ENCODE peak calls at places on chromosomes 4 and X, in nine cellular contexts. C is sigmoid colon, D is HCT116, M is SK-N-SH, O is GM23338, V is suprapubic skin, N is stomach, G is GM12892, Z is HL-60. R is an unnamed sample.

GRCh38 chr4:26762650-26763049 is 98.0 kb upstream of the STIM2 start:
- DNase-seq in C (no peak), D (no peak), M (no peak), O (no peak), V (no peak), N (no peak), G (no peak), Z (no peak), R (peak)

GRCh38 chr4:153640476-153640802 is 43.6 kb upstream of the TLR2 start:
- DNase-seq in C (no peak), D (no peak), M (no peak), O (no peak), V (no peak), N (no peak), G (no peak), Z (no peak), R (no peak)

GRCh38 chr4:77473509-77473908 is 132.1 kb upstream of the CXCL13 start:
- DNase-seq in C (no peak), D (peak), M (peak), O (peak), V (no peak), N (no peak), G (no peak), Z (no peak), R (peak)

GRCh38 chr4:47915378-47915777 is 995 bp upstream of the NFXL1 start:
- DNase-seq in C (no peak), D (no peak), M (no peak), O (no peak), V (no peak), N (no peak), G (no peak), Z (no peak), R (peak)

GRCh38 chr4:185317880-185318279 is 77.8 kb downstream of the LRP2BP start:
- DNase-seq in C (no peak), D (no peak), M (no peak), O (no peak), V (no peak), N (no peak), G (no peak), Z (no peak), R (peak)

GRCh38 chr4:26410385-26411293 is 79.6 kb downstream of the CCKAR start:
- DNase-seq in C (no peak), D (no peak), M (peak), O (peak), V (no peak), N (no peak), G (no peak), Z (peak), R (peak)

GRCh38 chr4:137124278-137124932 is 407.9 kb downstream of the PCDH18 start:
- DNase-seq in C (no peak), D (peak), M (peak), O (peak), V (no peak), N (no peak), G (no peak), Z (no peak), R (peak)

GRCh38 chr4:58749206-58749605 is 1639.0 kb upstream of the IGFBP7 start:
- DNase-seq in C (no peak), D (no peak), M (no peak), O (no peak), V (no peak), N (peak), G (no peak), Z (no peak), R (no peak)

GRCh38 chr4:85952982-85953650 is 406.7 kb downstream of the MAPK10 start:
- DNase-seq in C (no peak), D (no peak), M (no peak), O (peak), V (no peak), N (no peak), G (no peak), Z (no peak), R (no peak)

GRCh38 chr4:1763550-1764080 is 29.5 kb upstream of the FGFR3 start:
- DNase-seq in C (no peak), D (no peak), M (peak), O (no peak), V (no peak), N (peak), G (no peak), Z (no peak), R (peak)

GRCh38 chrX:150508461-150509367 is 59.7 kb upstream of the MTM1 start:
- DNase-seq in C (peak), D (no peak), M (no peak), O (peak), V (no peak), N (peak), G (no peak), Z (no peak), R (peak)

GRCh38 chrX:44978976-44979375 is 106.0 kb downstream of the KDM6A start:
- DNase-seq in C (no peak), D (no peak), M (no peak), O (no peak), V (no peak), N (no peak), G (no peak), Z (no peak), R (no peak)

GRCh38 chr4:46450556-46450955 is 60.6 kb upstream of the GABRA2 start:
- DNase-seq in C (no peak), D (no peak), M (no peak), O (no peak), V (no peak), N (no peak), G (no peak), Z (no peak), R (no peak)

GRCh38 chr4:46442963-46443362 is 53.0 kb upstream of the GABRA2 start:
- DNase-seq in C (no peak), D (no peak), M (no peak), O (no peak), V (no peak), N (no peak), G (no peak), Z (no peak), R (no peak)

GRCh38 chr4:46441116-46441859 is 51.4 kb upstream of the GABRA2 start:
- DNase-seq in C (no peak), D (no peak), M (no peak), O (no peak), V (no peak), N (no peak), G (no peak), Z (no peak), R (no peak)

GRCh38 chr4:46444318-46444717 is 54.4 kb upstream of the GABRA2 start:
- DNase-seq in C (no peak), D (no peak), M (no peak), O (no peak), V (no peak), N (no peak), G (no peak), Z (no peak), R (no peak)

DNA sequence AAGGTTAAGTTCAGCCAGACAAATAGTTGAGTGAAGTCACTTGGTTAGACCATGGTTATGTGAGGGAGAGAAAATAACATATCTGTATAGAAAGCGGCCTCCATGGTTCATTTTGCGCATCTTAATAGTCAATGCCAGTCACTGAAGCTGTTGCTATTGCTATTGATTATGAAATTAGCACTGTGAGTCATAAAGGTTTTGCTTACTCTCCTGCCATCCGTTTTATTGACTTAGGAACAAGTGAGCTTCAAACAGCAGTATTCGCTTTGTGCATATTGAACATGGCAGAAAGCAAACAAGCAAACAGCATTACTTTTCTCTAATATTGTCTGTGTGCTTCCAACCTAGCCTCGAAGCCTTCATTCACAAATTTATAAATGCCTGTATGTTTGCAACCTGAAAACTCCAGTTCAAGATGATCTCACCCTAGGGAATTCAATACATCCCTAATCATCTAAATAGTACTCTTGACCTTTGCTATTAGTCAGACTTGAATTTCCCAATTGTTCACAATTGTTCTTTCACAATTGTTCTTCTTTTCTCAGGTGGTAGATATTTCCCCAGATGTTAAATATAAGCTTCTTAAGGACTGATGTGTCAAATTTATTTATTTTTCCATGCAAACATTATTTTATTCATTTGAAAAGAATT is 55.9 kb upstream of the GABRA2 start:
- DNase-seq in C (no peak), D (no peak), M (no peak), O (no peak), V (no peak), N (no peak), G (no peak), Z (no peak), R (no peak)
- TF ChIP-seq POLR2AphosphoS5 in C (no peak), D (no peak), M (no peak), O (no peak), V (no peak), N (no peak), G (no peak), Z (no peak), R (no peak)

DNA sequence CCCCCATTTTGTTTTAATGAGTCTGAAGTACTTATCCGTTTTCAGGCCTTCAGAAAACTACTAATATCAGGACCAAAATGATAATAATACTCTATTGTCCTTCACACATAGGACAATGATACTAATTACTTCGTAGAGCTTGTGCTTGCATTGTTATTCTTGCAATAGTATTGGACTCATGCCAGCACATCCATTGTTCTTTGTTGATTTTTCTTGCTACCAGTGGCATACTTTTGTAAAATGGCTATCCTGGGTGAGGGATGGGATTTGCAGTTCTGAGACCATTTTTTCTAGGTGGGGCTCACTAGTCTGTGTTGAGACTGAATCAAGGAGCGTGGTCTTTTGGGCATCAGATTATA is 195.3 kb downstream of the MAML3 start:
- DNase-seq in C (no peak), D (no peak), M (no peak), O (no peak), V (no peak), N (no peak), G (no peak), Z (no peak), R (peak)
- TF ChIP-seq POLR2AphosphoS5 in C (no peak), D (no peak), M (no peak), O (no peak), V (no peak), N (no peak), G (no peak), Z (no peak), R (no peak)

DNA sequence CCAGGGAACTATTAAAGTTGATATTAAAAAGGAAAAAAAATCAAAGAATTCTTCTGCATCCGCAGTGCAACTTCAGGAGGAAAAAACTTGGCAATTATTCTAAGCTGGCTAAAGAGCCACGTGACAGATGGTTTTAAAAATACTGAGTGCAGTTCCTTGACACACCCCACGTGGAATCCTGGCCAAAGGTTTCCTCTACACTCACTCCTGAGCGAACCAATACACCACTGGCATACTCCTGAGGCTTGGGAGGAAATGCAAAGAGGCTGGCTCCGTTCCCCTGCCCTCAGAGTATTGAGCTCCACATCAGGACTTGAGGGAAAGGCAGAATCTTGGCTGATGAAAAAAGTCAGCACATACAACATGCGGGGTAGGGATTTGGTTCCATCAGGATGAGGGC is 133.8 kb upstream of the ATP6AP2 start:
- DNase-seq in C (no peak), D (no peak), M (no peak), O (no peak), V (no peak), N (peak), G (no peak), Z (no peak), R (no peak)
- TF ChIP-seq POLR2AphosphoS5 in C (no peak), D (no peak), M (no peak), O (no peak), V (no peak), N (no peak), G (no peak), Z (no peak), R (no peak)

GRCh38 chrX:25105251-25105650 is 89.5 kb upstream of the ARX start:
- DNase-seq in C (no peak), D (no peak), M (no peak), O (peak), V (no peak), N (no peak), G (no peak), Z (no peak), R (no peak)
- TF ChIP-seq POLR2AphosphoS5 in C (no peak), D (no peak), M (no peak), O (no peak), V (no peak), N (no peak), G (no peak), Z (no peak), R (no peak)

GRCh38 chrX:39894626-39895025 is 203.1 kb downstream of the BCOR start:
- DNase-seq in C (no peak), D (no peak), M (no peak), O (no peak), V (no peak), N (peak), G (no peak), Z (no peak), R (no peak)

GRCh38 chrX:39896951-39897740 is 200.6 kb downstream of the BCOR start:
- DNase-seq in C (no peak), D (no peak), M (no peak), O (peak), V (no peak), N (no peak), G (no peak), Z (no peak), R (no peak)

GRCh38 chrX:39893417-39894338 is 204.1 kb downstream of the BCOR start:
- DNase-seq in C (no peak), D (no peak), M (no peak), O (no peak), V (no peak), N (no peak), G (no peak), Z (no peak), R (no peak)

GRCh38 chrX:39897741-39898097 is 200.0 kb downstream of the BCOR start:
- DNase-seq in C (no peak), D (no peak), M (no peak), O (no peak), V (no peak), N (no peak), G (no peak), Z (no peak), R (no peak)

DNA sequence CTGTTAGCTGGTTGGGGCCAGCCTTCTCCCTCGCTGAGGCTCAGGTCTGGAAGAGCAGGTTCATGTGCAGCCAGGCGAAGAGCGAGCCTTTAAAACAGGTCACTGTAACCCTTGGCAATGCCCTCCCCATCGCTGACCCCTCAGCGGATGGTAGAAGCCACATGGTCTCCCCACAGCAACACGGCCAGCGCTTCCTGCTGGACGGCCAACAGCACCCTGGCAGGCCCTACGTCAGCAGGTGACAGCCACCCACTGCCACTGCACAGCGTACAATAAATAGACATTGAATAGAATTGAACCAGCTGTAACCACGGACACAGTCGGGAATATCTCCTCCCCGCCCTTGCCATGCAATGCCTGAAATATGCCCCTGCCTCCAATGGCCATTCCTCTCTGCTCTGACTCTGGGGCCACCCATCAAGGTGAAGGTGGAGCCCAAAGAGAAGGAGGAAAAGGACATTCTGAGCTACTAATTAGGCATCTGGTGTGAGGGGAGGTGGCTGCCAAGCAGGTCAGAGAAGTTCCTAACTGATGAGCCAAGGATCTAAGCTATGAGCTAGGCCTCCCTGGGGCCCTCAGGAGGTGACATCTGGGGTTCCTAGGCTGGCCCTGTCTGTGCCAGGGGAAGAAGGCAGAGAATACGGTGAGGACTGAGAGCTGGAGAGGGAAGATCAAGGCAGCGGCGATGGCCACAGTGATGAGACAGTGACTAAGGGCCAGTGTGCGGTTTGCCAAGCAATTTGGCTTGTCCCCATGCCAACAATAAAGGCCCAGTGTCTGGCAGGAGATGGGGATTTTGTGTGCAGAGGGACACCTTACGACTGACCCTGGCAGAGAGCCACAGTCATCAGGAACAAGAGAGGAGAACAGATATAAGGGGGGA is 202.3 kb downstream of the BCOR start:
- DNase-seq in C (no peak), D (no peak), M (no peak), O (no peak), V (no peak), N (peak), G (no peak), Z (no peak), R (no peak)
- TF ChIP-seq POLR2AphosphoS5 in C (no peak), D (no peak), M (no peak), O (no peak), V (no peak), N (no peak), G (no peak), Z (no peak), R (no peak)

R was measured in endothelial cell of umbilical vein.